ENCODE peak calls at places on chromosomes 4 and X, in nine cellular contexts. One of them, this sample, is unnamed.

GRCh38 chr4:10015140-10015753 is 6.0 kb downstream of the SLC2A9 start:
- DNase-seq in aorta: no peak
- DNase-seq in ovary: peak
- DNase-seq in transverse colon: peak
- DNase-seq in breast epithelium: no peak
- DNase-seq in CD4-positive, alpha-beta T cell: no peak
- DNase-seq in substantia nigra: peak
- DNase-seq in suprapubic skin: no peak
- DNase-seq in A549: peak
- DNase-seq in this sample: no peak

GRCh38 chrX:70527053-70527452 is 82.4 kb downstream of the DLG3 start:
- DNase-seq in aorta: no peak
- DNase-seq in ovary: no peak
- DNase-seq in transverse colon: no peak
- DNase-seq in breast epithelium: no peak
- DNase-seq in CD4-positive, alpha-beta T cell: no peak
- DNase-seq in substantia nigra: no peak
- DNase-seq in suprapubic skin: no peak
- DNase-seq in A549: peak
- DNase-seq in this sample: no peak

GRCh38 chr4:152257601-152258066 is 278.3 kb downstream of the FBXW7 start:
- DNase-seq in aorta: no peak
- DNase-seq in ovary: no peak
- DNase-seq in transverse colon: no peak
- DNase-seq in breast epithelium: no peak
- DNase-seq in CD4-positive, alpha-beta T cell: no peak
- DNase-seq in substantia nigra: no peak
- DNase-seq in suprapubic skin: no peak
- DNase-seq in A549: no peak
- DNase-seq in this sample: peak

GRCh38 chrX:109843963-109844751 is 111.1 kb upstream of the ACSL4 start:
- DNase-seq in aorta: peak
- DNase-seq in ovary: no peak
- DNase-seq in transverse colon: no peak
- DNase-seq in breast epithelium: no peak
- DNase-seq in CD4-positive, alpha-beta T cell: no peak
- DNase-seq in substantia nigra: no peak
- DNase-seq in suprapubic skin: no peak
- DNase-seq in A549: no peak
- DNase-seq in this sample: no peak

GRCh38 chrX:40087574-40088298 is 10.0 kb downstream of the BCOR start:
- DNase-seq in aorta: no peak
- DNase-seq in ovary: no peak
- DNase-seq in transverse colon: no peak
- DNase-seq in breast epithelium: no peak
- DNase-seq in CD4-positive, alpha-beta T cell: no peak
- DNase-seq in substantia nigra: no peak
- DNase-seq in suprapubic skin: no peak
- DNase-seq in A549: no peak
- DNase-seq in this sample: no peak

GRCh38 chr4:6125103-6125651 is 75.2 kb downstream of the JAKMIP1 start:
- DNase-seq in aorta: no peak
- DNase-seq in ovary: no peak
- DNase-seq in transverse colon: no peak
- DNase-seq in breast epithelium: no peak
- DNase-seq in CD4-positive, alpha-beta T cell: no peak
- DNase-seq in substantia nigra: no peak
- DNase-seq in suprapubic skin: no peak
- DNase-seq in A549: no peak
- DNase-seq in this sample: no peak

GRCh38 chr4:1201851-1202525 is 29.6 kb upstream of the SPON2 start:
- DNase-seq in aorta: peak
- DNase-seq in ovary: peak
- DNase-seq in transverse colon: peak
- DNase-seq in breast epithelium: peak
- DNase-seq in CD4-positive, alpha-beta T cell: peak
- DNase-seq in substantia nigra: no peak
- DNase-seq in suprapubic skin: peak
- DNase-seq in A549: no peak
- DNase-seq in this sample: no peak

GRCh38 chrX:47809065-47809788 is 27.5 kb upstream of the ZNF81 start:
- DNase-seq in aorta: no peak
- DNase-seq in ovary: no peak
- DNase-seq in transverse colon: no peak
- DNase-seq in breast epithelium: no peak
- DNase-seq in CD4-positive, alpha-beta T cell: no peak
- DNase-seq in substantia nigra: no peak
- DNase-seq in suprapubic skin: no peak
- DNase-seq in A549: no peak
- DNase-seq in this sample: no peak

GRCh38 chrX:74049126-74049525 is 254.9 kb upstream of the ZCCHC13 start:
- DNase-seq in aorta: no peak
- DNase-seq in ovary: no peak
- DNase-seq in transverse colon: no peak
- DNase-seq in breast epithelium: no peak
- DNase-seq in CD4-positive, alpha-beta T cell: no peak
- DNase-seq in substantia nigra: no peak
- DNase-seq in suprapubic skin: no peak
- DNase-seq in A549: no peak
- DNase-seq in this sample: no peak

GRCh38 chr4:19580090-19580489 is 671.6 kb upstream of the SLIT2 start:
- DNase-seq in aorta: no peak
- DNase-seq in ovary: no peak
- DNase-seq in transverse colon: no peak
- DNase-seq in breast epithelium: no peak
- DNase-seq in CD4-positive, alpha-beta T cell: no peak
- DNase-seq in substantia nigra: no peak
- DNase-seq in suprapubic skin: no peak
- DNase-seq in A549: no peak
- DNase-seq in this sample: no peak

GRCh38 chr4:121189811-121190210 is 25.7 kb upstream of the TNIP3 start:
- DNase-seq in aorta: no peak
- DNase-seq in ovary: no peak
- DNase-seq in transverse colon: peak
- DNase-seq in breast epithelium: no peak
- DNase-seq in CD4-positive, alpha-beta T cell: peak
- DNase-seq in substantia nigra: no peak
- DNase-seq in suprapubic skin: no peak
- DNase-seq in A549: no peak
- DNase-seq in this sample: no peak

GRCh38 chr4:39305902-39306677 is 60.1 kb downstream of the RFC1 start:
- DNase-seq in aorta: no peak
- DNase-seq in ovary: no peak
- DNase-seq in transverse colon: no peak
- DNase-seq in breast epithelium: no peak
- DNase-seq in CD4-positive, alpha-beta T cell: no peak
- DNase-seq in substantia nigra: no peak
- DNase-seq in suprapubic skin: no peak
- DNase-seq in A549: no peak
- DNase-seq in this sample: no peak

GRCh38 chr4:182671231-182671630 is 246.0 kb downstream of the DCTD start:
- DNase-seq in aorta: no peak
- DNase-seq in ovary: no peak
- DNase-seq in transverse colon: no peak
- DNase-seq in breast epithelium: no peak
- DNase-seq in CD4-positive, alpha-beta T cell: no peak
- DNase-seq in substantia nigra: no peak
- DNase-seq in suprapubic skin: no peak
- DNase-seq in A549: no peak
- DNase-seq in this sample: no peak

GRCh38 chr4:4919926-4920325 is 60.5 kb downstream of the MSX1 start:
- DNase-seq in aorta: peak
- DNase-seq in ovary: no peak
- DNase-seq in transverse colon: no peak
- DNase-seq in breast epithelium: no peak
- DNase-seq in CD4-positive, alpha-beta T cell: no peak
- DNase-seq in substantia nigra: no peak
- DNase-seq in suprapubic skin: no peak
- DNase-seq in A549: no peak
- DNase-seq in this sample: no peak

GRCh38 chrX:97968376-97969104 is 1084.8 kb downstream of the RPA4 start:
- DNase-seq in aorta: no peak
- DNase-seq in ovary: no peak
- DNase-seq in transverse colon: no peak
- DNase-seq in breast epithelium: no peak
- DNase-seq in CD4-positive, alpha-beta T cell: no peak
- DNase-seq in substantia nigra: no peak
- DNase-seq in suprapubic skin: no peak
- DNase-seq in A549: no peak
- DNase-seq in this sample: no peak

GRCh38 chrX:129779747-129780146 is at the start of gene SASH3:
- DNase-seq in aorta: peak
- DNase-seq in ovary: no peak
- DNase-seq in transverse colon: peak
- DNase-seq in breast epithelium: no peak
- DNase-seq in CD4-positive, alpha-beta T cell: peak
- DNase-seq in substantia nigra: no peak
- DNase-seq in suprapubic skin: no peak
- DNase-seq in A549: no peak
- DNase-seq in this sample: no peak

GRCh38 chr4:2671267-2671895 is 84.8 kb downstream of the TNIP2 start:
- DNase-seq in aorta: no peak
- DNase-seq in ovary: no peak
- DNase-seq in transverse colon: no peak
- DNase-seq in breast epithelium: no peak
- DNase-seq in CD4-positive, alpha-beta T cell: no peak
- DNase-seq in substantia nigra: no peak
- DNase-seq in suprapubic skin: no peak
- DNase-seq in A549: no peak
- DNase-seq in this sample: no peak

GRCh38 chr4:2672700-2673099 is 83.4 kb downstream of the TNIP2 start:
- DNase-seq in aorta: no peak
- DNase-seq in ovary: no peak
- DNase-seq in transverse colon: no peak
- DNase-seq in breast epithelium: no peak
- DNase-seq in CD4-positive, alpha-beta T cell: no peak
- DNase-seq in substantia nigra: no peak
- DNase-seq in suprapubic skin: no peak
- DNase-seq in A549: no peak
- DNase-seq in this sample: no peak

GRCh38 chr4:2667428-2667827 is 88.7 kb downstream of the TNIP2 start:
- DNase-seq in aorta: no peak
- DNase-seq in ovary: no peak
- DNase-seq in transverse colon: no peak
- DNase-seq in breast epithelium: no peak
- DNase-seq in CD4-positive, alpha-beta T cell: no peak
- DNase-seq in substantia nigra: no peak
- DNase-seq in suprapubic skin: no peak
- DNase-seq in A549: no peak
- DNase-seq in this sample: no peak

GRCh38 chr4:2673157-2673556 is 83.0 kb downstream of the TNIP2 start:
- DNase-seq in aorta: no peak
- DNase-seq in ovary: no peak
- DNase-seq in transverse colon: no peak
- DNase-seq in breast epithelium: no peak
- DNase-seq in CD4-positive, alpha-beta T cell: no peak
- DNase-seq in substantia nigra: no peak
- DNase-seq in suprapubic skin: no peak
- DNase-seq in A549: peak
- DNase-seq in this sample: no peak

GRCh38 chr4:2672082-2672481 is 84.1 kb downstream of the TNIP2 start:
- DNase-seq in aorta: no peak
- DNase-seq in ovary: no peak
- DNase-seq in transverse colon: no peak
- DNase-seq in breast epithelium: no peak
- DNase-seq in CD4-positive, alpha-beta T cell: no peak
- DNase-seq in substantia nigra: no peak
- DNase-seq in suprapubic skin: no peak
- DNase-seq in A549: no peak
- DNase-seq in this sample: no peak
- H3K27ac ChIP-seq in aorta: no peak
- H3K27ac ChIP-seq in ovary: no peak
- H3K27ac ChIP-seq in transverse colon: no peak
- H3K27ac ChIP-seq in breast epithelium: no peak
- H3K27ac ChIP-seq in CD4-positive, alpha-beta T cell: no peak
- H3K27ac ChIP-seq in substantia nigra: no peak
- H3K27ac ChIP-seq in suprapubic skin: no peak
- H3K27ac ChIP-seq in A549: no peak
- H3K27ac ChIP-seq in this sample: no peak

DNA sequence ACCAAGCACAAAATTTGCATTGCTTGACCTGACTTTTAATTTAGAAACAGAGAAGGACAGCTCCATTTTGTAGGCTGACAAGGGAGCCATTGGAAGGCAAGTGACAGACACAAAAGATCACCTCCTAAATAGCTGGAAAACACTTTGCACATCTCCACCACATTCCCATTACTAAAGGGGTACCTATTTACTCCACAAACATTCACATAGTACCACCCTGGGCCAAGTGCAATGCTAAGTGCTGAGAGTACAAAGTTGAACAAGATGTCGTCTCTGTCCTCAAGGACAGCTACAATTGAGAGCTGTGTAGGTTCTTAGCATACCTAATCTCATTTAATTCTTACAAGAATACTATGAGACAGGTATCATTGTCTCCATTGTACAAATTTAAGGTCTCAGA is 152.8 kb upstream of the GPC4 start:
- DNase-seq in aorta: no peak
- DNase-seq in ovary: no peak
- DNase-seq in transverse colon: no peak
- DNase-seq in breast epithelium: no peak
- DNase-seq in CD4-positive, alpha-beta T cell: no peak
- DNase-seq in substantia nigra: no peak
- DNase-seq in suprapubic skin: no peak
- DNase-seq in A549: no peak
- DNase-seq in this sample: no peak
- H3K27ac ChIP-seq in aorta: no peak
- H3K27ac ChIP-seq in ovary: no peak
- H3K27ac ChIP-seq in transverse colon: no peak
- H3K27ac ChIP-seq in breast epithelium: no peak
- H3K27ac ChIP-seq in CD4-positive, alpha-beta T cell: no peak
- H3K27ac ChIP-seq in substantia nigra: no peak
- H3K27ac ChIP-seq in suprapubic skin: no peak
- H3K27ac ChIP-seq in A549: no peak
- H3K27ac ChIP-seq in this sample: no peak

DNA sequence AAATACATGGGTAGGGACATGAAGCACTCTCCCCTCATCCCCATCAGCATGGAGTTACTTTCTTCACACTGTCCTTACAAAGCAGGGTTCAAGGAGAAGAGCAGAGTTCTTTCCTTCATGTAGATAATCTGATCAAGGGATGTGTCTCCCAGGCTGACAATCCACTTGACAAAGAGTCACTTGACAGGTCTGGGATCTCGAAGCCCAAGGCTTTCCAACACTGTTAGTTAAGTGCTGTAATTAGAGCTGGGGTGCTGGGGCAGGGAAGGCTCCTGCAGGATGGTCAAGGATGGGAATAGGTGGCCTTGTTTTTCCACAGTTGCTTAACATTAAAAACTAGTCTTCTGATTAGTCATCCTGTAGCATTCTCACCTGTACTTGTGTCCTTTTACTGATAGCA is 38.0 kb downstream of the CCNG2 start:
- DNase-seq in aorta: no peak
- DNase-seq in ovary: no peak
- DNase-seq in transverse colon: no peak
- DNase-seq in breast epithelium: no peak
- DNase-seq in CD4-positive, alpha-beta T cell: no peak
- DNase-seq in substantia nigra: no peak
- DNase-seq in suprapubic skin: no peak
- DNase-seq in A549: no peak
- DNase-seq in this sample: no peak
- H3K27ac ChIP-seq in aorta: no peak
- H3K27ac ChIP-seq in ovary: no peak
- H3K27ac ChIP-seq in transverse colon: no peak
- H3K27ac ChIP-seq in breast epithelium: no peak
- H3K27ac ChIP-seq in CD4-positive, alpha-beta T cell: no peak
- H3K27ac ChIP-seq in substantia nigra: no peak
- H3K27ac ChIP-seq in suprapubic skin: no peak
- H3K27ac ChIP-seq in A549: no peak
- H3K27ac ChIP-seq in this sample: no peak

GRCh38 chrX:77960567-77960966 is 8.9 kb downstream of the PGAM4 start:
- DNase-seq in aorta: no peak
- DNase-seq in ovary: no peak
- DNase-seq in transverse colon: no peak
- DNase-seq in breast epithelium: no peak
- DNase-seq in CD4-positive, alpha-beta T cell: no peak
- DNase-seq in substantia nigra: no peak
- DNase-seq in suprapubic skin: no peak
- DNase-seq in A549: no peak
- DNase-seq in this sample: no peak
- H3K27ac ChIP-seq in aorta: no peak
- H3K27ac ChIP-seq in ovary: no peak
- H3K27ac ChIP-seq in transverse colon: no peak
- H3K27ac ChIP-seq in breast epithelium: no peak
- H3K27ac ChIP-seq in CD4-positive, alpha-beta T cell: no peak
- H3K27ac ChIP-seq in substantia nigra: no peak
- H3K27ac ChIP-seq in suprapubic skin: no peak
- H3K27ac ChIP-seq in A549: no peak
- H3K27ac ChIP-seq in this sample: no peak